ENCODE peak calls at places on chromosomes 4 and X, in four cellular contexts. P, M, Q and U are unnamed samples.

GRCh38 chrX:153781428-153782047 is 697 bp downstream of the SRPK3 start:
- DNase-seq in P (no peak), M (no peak), Q (no peak), U (no peak)

GRCh38 chrX:24777660-24778059 is 83.9 kb downstream of the POLA1 start:
- DNase-seq in P (no peak), Q (no peak), M (no peak), U (no peak)

GRCh38 chr4:86970447-86971354 is 35.9 kb downstream of the AFF1 start:
- DNase-seq in M (no peak), Q (no peak), P (no peak), U (no peak)

GRCh38 chrX:12319012-12319519 is 180.8 kb downstream of the FRMPD4 start:
- DNase-seq in P (no peak), Q (no peak), M (no peak), U (no peak)

GRCh38 chr4:169604903-169605331 is 7.5 kb downstream of the NEK1 start:
- DNase-seq in Q (no peak), P (no peak), M (no peak), U (no peak)

GRCh38 chr4:157804986-157805385 is 367.8 kb downstream of the GASK1B start:
- DNase-seq in M (no peak), P (peak; percentile 13), Q (no peak), U (no peak)

GRCh38 chrX:117972681-117973080 is 143.9 kb downstream of the KLHL13 start:
- DNase-seq in Q (no peak), P (peak; percentile 40), M (no peak), U (no peak)

GRCh38 chrX:12962041-12962504 is 12.8 kb upstream of the TMSB4X start:
- DNase-seq in M (no peak), P (no peak), Q (no peak), U (no peak)

GRCh38 chr4:54547299-54548097 is 110.3 kb upstream of the KIT start:
- DNase-seq in Q (no peak), P (no peak), M (no peak), U (no peak)

GRCh38 chr4:187193141-187193540 is 469.5 kb upstream of the FAT1 start:
- DNase-seq in M (no peak), Q (no peak), P (no peak), U (no peak)

GRCh38 chrX:115642895-115643530 is 82.0 kb downstream of the PLS3 start:
- DNase-seq in P (peak; percentile 44), Q (no peak), M (no peak), U (no peak)

GRCh38 chr4:40992472-40993298 is 221.7 kb downstream of the APBB2 start:
- DNase-seq in M (no peak), Q (no peak), P (peak; percentile 88), U (no peak)

GRCh38 chrX:120731386-120731785 is 101.5 kb upstream of the C1GALT1C1 start:
- DNase-seq in P (peak; percentile 63), Q (no peak), M (no peak), U (no peak)

GRCh38 chr4:116229420-116229819 is 856.0 kb downstream of the TRAM1L1 start:
- DNase-seq in P (no peak), Q (no peak), M (no peak), U (no peak)

GRCh38 chr4:2482192-2482591 is 13.3 kb downstream of the RNF4 start:
- DNase-seq in Q (no peak), M (no peak), P (no peak), U (no peak)

GRCh38 chrX:13059269-13059668 is 14.8 kb upstream of the FAM9C start:
- DNase-seq in P (no peak), Q (no peak), M (no peak), U (no peak)

GRCh38 chr4:15368906-15369305 is 58.9 kb upstream of the C1QTNF7 start:
- DNase-seq in M (no peak), P (peak; percentile 72), Q (no peak), U (no peak)

GRCh38 chr4:80004319-80004718 is 68.7 kb downstream of the ANTXR2 start:
- DNase-seq in M (no peak), P (no peak), Q (no peak), U (no peak)

GRCh38 chrX:85107407-85107806 is 103.7 kb downstream of the APOOL start:
- DNase-seq in Q (no peak), P (no peak), M (no peak), U (no peak)

GRCh38 chr4:84726356-84726755 is 143.4 kb downstream of the CDS1 start:
- DNase-seq in M (no peak), P (peak; percentile 3), Q (no peak), U (no peak)
- H3K27me3 ChIP-seq in M (no peaks in the 10 kb centered on the region), P (no peaks in the 10 kb centered on the region), Q (no peaks in the 10 kb centered on the region), U (no peaks in the 10 kb centered on the region)

GRCh38 chr4:74094227-74094626 is 4.8 kb downstream of the CXCL2 start:
- DNase-seq in Q (no peak), M (no peak), P (no peak), U (no peak)
- H3K27ac ChIP-seq in Q (peak overlapping the region; percentile 66), M (no peak overlapping the region), P (no peak overlapping the region), U (no peak overlapping the region)

DNA sequence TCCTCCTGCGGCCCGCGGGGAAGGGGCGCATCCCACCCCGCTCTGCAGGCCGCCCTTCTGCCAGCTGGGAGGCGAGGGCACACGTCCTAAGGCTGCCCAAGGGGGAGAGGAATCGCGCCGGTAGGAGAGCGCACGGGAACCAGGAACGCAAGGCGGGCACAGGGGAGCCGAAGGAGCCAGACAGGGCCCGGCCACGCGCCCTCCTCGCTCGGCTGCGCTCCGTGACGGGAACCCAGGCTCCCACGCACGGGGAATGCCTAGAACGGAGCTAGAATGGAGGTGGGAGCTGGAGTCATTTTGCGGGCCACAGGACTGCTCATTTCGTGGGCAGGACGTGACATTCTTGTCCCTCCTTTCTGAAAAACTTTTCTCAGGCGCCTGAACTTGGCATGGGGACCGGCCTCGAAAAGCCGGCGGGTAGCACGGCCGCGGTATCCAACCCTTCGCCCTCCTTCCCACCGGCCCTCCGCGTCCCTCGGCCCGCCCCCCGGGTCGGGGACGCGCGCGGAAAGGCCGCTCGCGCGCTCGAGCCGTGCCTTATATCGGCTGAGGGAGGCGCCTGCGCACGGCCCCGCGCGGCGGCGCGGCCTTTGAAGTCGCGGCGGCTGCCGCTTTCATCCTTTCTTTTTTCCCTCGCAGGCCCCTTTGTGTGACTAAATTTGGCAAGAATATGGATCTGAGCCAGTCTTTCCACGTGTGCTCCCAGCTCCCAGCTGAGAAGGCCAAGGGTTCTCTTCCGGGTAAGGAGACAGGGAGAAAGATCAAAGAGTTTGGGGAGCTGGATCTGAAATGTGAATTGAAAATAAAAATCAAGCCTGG is 4.3 kb upstream of the LEF1 start:
- DNase-seq in P (peak; percentile 67), Q (peak; percentile 67), M (peak; percentile 67), U (no peak)
- H3K27me3 ChIP-seq in P (peaks cover 40% of the 10 kb centered on the region), Q (peaks cover 52% of the 10 kb centered on the region), M (peaks cover 11% of the 10 kb centered on the region), U (peaks cover 29% of the 10 kb centered on the region)

GRCh38 chr4:7821245-7822165 is 118.2 kb downstream of the AFAP1 start:
- DNase-seq in Q (no peak), P (no peak), M (no peak), U (no peak)

GRCh38 chr4:7820031-7820825 is 119.4 kb downstream of the AFAP1 start:
- DNase-seq in M (no peak), Q (no peak), P (no peak), U (no peak)

GRCh38 chr4:7818676-7819041 is 121.0 kb downstream of the AFAP1 start:
- DNase-seq in P (peak; percentile 37), Q (no peak), M (no peak), U (no peak)

GRCh38 chr4:7817877-7818675 is 121.6 kb downstream of the AFAP1 start:
- DNase-seq in M (no peak), P (peak; percentile 53), Q (no peak), U (no peak)

DNA sequence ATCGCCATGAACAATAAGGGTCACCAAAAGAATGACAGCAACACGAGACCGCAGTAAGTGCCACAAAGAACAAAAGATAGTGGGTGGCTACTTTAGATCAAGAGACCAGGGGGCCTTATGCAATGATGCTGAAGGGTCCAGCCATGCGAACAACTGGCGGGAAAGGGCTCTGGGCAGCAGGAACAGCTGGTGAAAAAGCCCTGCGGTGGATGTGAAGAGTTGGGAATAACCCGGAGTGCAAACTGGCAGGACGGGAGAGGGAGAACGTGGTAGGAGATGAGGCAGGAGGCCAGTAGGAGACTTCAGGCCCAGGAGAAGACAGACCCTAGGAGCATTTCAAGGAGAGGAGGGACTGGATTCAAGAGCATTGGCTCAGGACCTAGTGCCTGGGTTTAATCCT is 120.2 kb downstream of the AFAP1 start:
- DNase-seq in P (no peak), Q (no peak), M (no peak), U (no peak)
- H3K27ac ChIP-seq in P (no peak overlapping the region), Q (no peak overlapping the region), M (no peak overlapping the region), U (no peak overlapping the region)